ENCODE peak calls at places on chromosomes 13 and 19, in four cellular contexts. L is choroid plexus epithelial cell, C is foreskin fibroblast, M is GM06990. O is an unnamed sample.

GRCh38 chr19:33446918-33447293 is 73.4 kb downstream of the CEBPG start:
- DNase-seq in L (no peak), C (no peak), M (no peak), O (no peak)

GRCh38 chr13:20654156-20654555 is 49.3 kb upstream of the IL17D start:
- DNase-seq in M (no peak), C (peak), L (peak), O (peak)

GRCh38 chr13:52851153-52851962 is 2.9 kb upstream of the PCDH8 start:
- DNase-seq in M (peak), C (peak), L (peak), O (no peak)

GRCh38 chr19:39735688-39736087 is 2.1 kb downstream of the CLC start:
- DNase-seq in C (no peak), M (no peak), L (no peak), O (no peak)

GRCh38 chr19:40225440-40226305 is 816 bp downstream of the CCNP start:
- DNase-seq in L (peak), M (no peak), C (peak), O (peak)

GRCh38 chr13:45737571-45738002 is 35.5 kb downstream of the CBY2 start:
- DNase-seq in L (no peak), C (no peak), M (no peak), O (no peak)

GRCh38 chr13:24865158-24865557 is 101.2 kb downstream of the RNF17 start:
- DNase-seq in L (peak), C (peak), M (no peak), O (peak)

GRCh38 chr13:102771298-102772041 is 2.1 kb downstream of the TEX30 start:
- DNase-seq in C (no peak), M (no peak), L (no peak), O (no peak)

GRCh38 chr19:17282488-17283256 is 971 bp downstream of the ANKLE1 start:
- DNase-seq in C (peak), M (peak), L (peak), O (peak)

GRCh38 chr13:98869408-98870090 is 108.3 kb downstream of the DOCK9 start:
- DNase-seq in M (no peak), C (no peak), L (peak), O (peak)
- TF ChIP-seq CTCF in M (peak), C (no peak), L (peak), O (peak)

DNA sequence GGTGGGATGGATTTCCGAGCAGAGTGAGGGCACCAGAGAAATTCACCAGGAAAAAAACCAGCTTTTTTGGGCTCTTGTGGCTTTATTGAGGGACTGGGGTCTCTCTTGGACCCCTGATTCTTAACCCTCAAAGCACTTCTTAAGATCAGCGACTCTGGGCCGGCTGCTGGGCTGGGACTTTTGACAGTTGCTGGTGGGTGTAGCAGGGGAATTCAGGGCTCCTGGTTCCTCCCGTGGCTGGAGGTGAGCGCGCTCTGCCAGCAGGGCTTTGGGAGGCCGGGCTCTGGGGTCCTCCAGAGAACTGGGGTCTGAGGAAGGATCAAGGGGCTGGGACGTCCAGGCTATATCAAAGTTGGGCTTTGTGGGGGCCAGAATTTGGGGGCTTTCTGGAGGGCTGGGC is 3.3 kb downstream of the CRB3 start:
- DNase-seq in M (no peak), L (no peak), C (no peak), O (no peak)
- TF ChIP-seq CTCF in M (no peak), L (no peak), C (no peak), O (no peak)

DNA sequence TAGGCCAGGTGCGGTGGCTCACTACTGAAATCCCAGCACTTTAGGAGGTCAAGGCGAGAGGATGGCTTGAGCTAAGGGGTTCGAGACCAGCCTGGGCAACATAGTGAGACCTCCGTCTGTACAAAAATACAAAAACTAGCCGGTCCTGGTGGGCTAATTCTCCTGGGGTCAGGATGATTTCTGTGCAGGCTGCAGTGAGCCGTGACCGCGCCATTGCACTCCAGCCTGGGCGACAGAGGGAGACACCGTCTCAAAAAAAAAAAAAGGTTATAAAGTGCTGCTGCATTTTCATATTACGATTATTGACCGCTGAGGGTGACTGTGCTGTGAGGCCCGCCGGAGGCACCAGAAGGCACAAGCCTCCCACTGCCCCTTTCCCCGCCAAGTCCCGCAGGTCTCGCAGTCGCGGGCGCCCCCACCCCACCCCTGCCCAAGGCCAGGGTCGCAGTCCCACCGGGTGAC is 477 bp upstream of the PLEKHF1 start:
- DNase-seq in M (no peak), L (no peak), C (no peak), O (no peak)
- TF ChIP-seq CTCF in M (peak), L (no peak), C (no peak), O (no peak)

DNA sequence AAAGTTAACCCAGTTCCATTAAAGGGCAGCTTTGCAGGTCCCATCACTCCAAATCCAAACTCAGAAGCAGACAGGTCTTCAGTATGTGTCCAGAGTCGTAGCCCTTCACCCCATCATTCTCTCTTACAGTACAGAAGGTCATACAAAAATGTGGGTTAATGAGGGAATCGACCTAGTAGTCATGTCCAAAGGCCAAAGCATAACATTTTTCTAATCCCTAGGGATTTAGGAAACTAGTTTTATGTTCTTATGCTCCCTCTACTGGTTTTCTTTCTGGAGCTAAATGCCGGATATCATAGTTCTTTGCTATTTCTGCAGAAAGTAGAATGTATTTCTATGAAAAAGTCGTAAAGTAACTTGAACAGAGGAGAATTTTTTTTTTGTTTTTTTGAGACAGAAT is 72.2 kb downstream of the DHRS12 start:
- DNase-seq in M (no peak), L (peak), C (peak), O (peak)
- TF ChIP-seq CTCF in M (no peak), L (peak), C (peak), O (peak)